ENCODE peak calls at places on chromosomes 6 and 20, in ten cellular contexts. C, D, O, X, K, B, H, S, W and G are unnamed samples.
A peak's percentile ranks its signal among the peaks of the same experiment; 100 is the strongest.

GRCh38 chr20:44412402-44413144 is 57.1 kb downstream of the HNF4A start:
- DNase-seq in C (no peak), D (no peak), O (no peak), X (no peak), K (no peak), B (no peak), H (no peak), S (no peak), W (no peak), G (no peak)

GRCh38 chr20:38073307-38074010 is 39.9 kb downstream of the RPRD1B start:
- DNase-seq in C (peak; percentile 75), D (peak; percentile 93), O (peak; percentile 76), X (peak; percentile 64), K (no peak), B (peak; percentile 78), H (peak; percentile 98), S (peak; percentile 99), W (peak; percentile 80), G (peak; percentile 60)

GRCh38 chr6:151494235-151494950 is 576 bp downstream of the CCDC170 start:
- DNase-seq in C (peak; percentile 53), D (peak; percentile 16), O (no peak), X (peak; percentile 61), K (no peak), B (peak; percentile 63), H (peak; percentile 48), S (peak; percentile 41), W (peak; percentile 55), G (peak; percentile 60)

GRCh38 chr6:158770533-158770932 is 48.6 kb downstream of the EZR start:
- DNase-seq in C (no peak), D (no peak), O (no peak), X (no peak), K (no peak), B (no peak), H (peak; percentile 22), S (no peak), W (no peak), G (no peak)

GRCh38 chr20:8190043-8190880 is 58.2 kb downstream of the PLCB1 start:
- DNase-seq in C (no peak), D (no peak), O (no peak), X (no peak), K (no peak), B (no peak), H (no peak), S (no peak), W (no peak), G (no peak)

GRCh38 chr6:387293-387694 is 4.3 kb upstream of the IRF4 start:
- DNase-seq in C (no peak), D (peak; percentile 28), O (no peak), X (no peak), K (no peak), B (peak; percentile 26), H (no peak), S (peak; percentile 68), W (no peak), G (no peak)

GRCh38 chr6:3610206-3610605 is 141.3 kb downstream of the PXDC1 start:
- DNase-seq in C (peak; percentile 61), D (peak; percentile 95), O (no peak), X (no peak), K (no peak), B (peak; percentile 76), H (peak; percentile 17), S (peak; percentile 33), W (peak; percentile 85), G (peak; percentile 67)

GRCh38 chr6:26199773-26200728 is 112.8 kb downstream of the HFE start:
- DNase-seq in C (peak; percentile 34), D (peak; percentile 41), O (peak; percentile 65), X (peak; percentile 62), K (no peak), B (no peak), H (no peak), S (peak; percentile 30), W (peak; percentile 72), G (peak; percentile 54)

GRCh38 chr6:134908906-134909516 is 40.9 kb downstream of the ALDH8A1 start:
- DNase-seq in C (peak; percentile 26), D (peak; percentile 84), O (peak; percentile 51), X (no peak), K (no peak), B (peak; percentile 100), H (peak; percentile 100), S (peak; percentile 98), W (peak; percentile 49), G (peak; percentile 59)

GRCh38 chr6:158836625-158837311 is 17.6 kb upstream of the EZR start:
- DNase-seq in C (no peak), D (no peak), O (no peak), X (no peak), K (no peak), B (no peak), H (no peak), S (no peak), W (no peak), G (no peak)

GRCh38 chr6:27814665-27815424 is 97.4 kb downstream of the OR2B2 start:
- DNase-seq in C (peak; percentile 95), D (peak; percentile 97), O (no peak), X (peak; percentile 88), K (peak; percentile 97), B (peak; percentile 92), H (peak; percentile 92), S (peak; percentile 99), W (peak; percentile 78), G (peak; percentile 87)

GRCh38 chr6:141877275-141877983 is 255.3 kb upstream of the GJE1 start:
- DNase-seq in C (no peak), D (no peak), O (no peak), X (no peak), K (no peak), B (no peak), H (no peak), S (peak; percentile 22), W (no peak), G (no peak)

GRCh38 chr6:169046483-169047192 is 207.0 kb downstream of the THBS2 start:
- DNase-seq in C (no peak), D (peak; percentile 27), O (no peak), X (no peak), K (no peak), B (peak; percentile 43), H (peak; percentile 36), S (peak; percentile 55), W (no peak), G (no peak)

GRCh38 chr6:101429845-101430244 is 36.3 kb downstream of the GRIK2 start:
- DNase-seq in C (no peak), D (no peak), O (no peak), X (no peak), K (no peak), B (no peak), H (no peak), S (no peak), W (no peak), G (no peak)

DNA sequence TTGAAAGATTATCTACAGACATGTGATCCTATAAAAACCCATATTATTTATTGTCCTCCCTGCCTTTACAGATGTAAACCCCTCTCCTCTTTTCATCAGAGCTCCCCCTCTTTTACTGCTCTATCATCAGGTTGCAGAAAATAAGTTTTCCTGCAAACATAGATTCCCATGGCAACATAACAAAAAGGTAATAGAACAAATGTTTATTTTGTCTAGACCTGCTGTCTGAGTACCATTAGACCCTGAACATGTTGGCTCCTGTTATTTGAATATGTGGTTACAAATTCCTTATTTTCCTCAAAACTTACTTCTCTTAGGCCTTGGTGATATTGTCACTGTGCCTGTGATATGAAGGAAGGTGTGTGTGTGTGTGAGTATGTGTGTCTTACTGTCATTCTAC is 11.5 kb downstream of the MAPK14 start:
- DNase-seq in C (no peak), D (no peak), O (no peak), X (no peak), K (no peak), B (peak; percentile 31), H (peak; percentile 10), S (no peak), W (no peak), G (no peak)
- H3K4me1 ChIP-seq in C (peaks cover 30% of the 10 kb centered on the region), D (no peaks in the 10 kb centered on the region), O (peaks cover 3% of the 10 kb centered on the region), X (peaks cover 5% of the 10 kb centered on the region), K (peaks cover 16% of the 10 kb centered on the region), B (peaks cover 22% of the 10 kb centered on the region), H (peaks cover 2% of the 10 kb centered on the region), S (peaks cover 2% of the 10 kb centered on the region), W (no peaks in the 10 kb centered on the region), G (peaks cover 20% of the 10 kb centered on the region)

GRCh38 chr20:676315-676937 is 824 bp upstream of the SCRT2 start:
- DNase-seq in C (peak; percentile 22), D (no peak), O (no peak), X (peak; percentile 50), K (no peak), B (no peak), H (no peak), S (no peak), W (no peak), G (no peak)

GRCh38 chr20:676967-677366 is 1.4 kb upstream of the SCRT2 start:
- DNase-seq in C (no peak), D (no peak), O (peak; percentile 48), X (no peak), K (no peak), B (no peak), H (no peak), S (no peak), W (no peak), G (no peak)

GRCh38 chr20:674936-675452 is 608 bp downstream of the SCRT2 start:
- DNase-seq in C (no peak), D (no peak), O (no peak), X (no peak), K (no peak), B (no peak), H (no peak), S (no peak), W (peak; percentile 2), G (no peak)

GRCh38 chr20:673606-674005 is 2.0 kb downstream of the SCRT2 start:
- DNase-seq in C (no peak), D (no peak), O (no peak), X (no peak), K (no peak), B (no peak), H (no peak), S (no peak), W (no peak), G (no peak)

GRCh38 chr20:675453-676314 is at the start of gene SCRT2:
- DNase-seq in C (peak; percentile 73), D (peak; percentile 83), O (peak; percentile 78), X (peak; percentile 95), K (no peak), B (peak; percentile 60), H (peak; percentile 41), S (peak; percentile 63), W (peak; percentile 32), G (peak; percentile 92)
- TF ChIP-seq EZH2 in C (no peak), D (peak; percentile 36), O (no peak), X (peak; percentile 78), K (no peak), B (no peak), H (peak; percentile 15), S (peak; percentile 48), W (peak; percentile 86), G (peak; percentile 54)

DNA sequence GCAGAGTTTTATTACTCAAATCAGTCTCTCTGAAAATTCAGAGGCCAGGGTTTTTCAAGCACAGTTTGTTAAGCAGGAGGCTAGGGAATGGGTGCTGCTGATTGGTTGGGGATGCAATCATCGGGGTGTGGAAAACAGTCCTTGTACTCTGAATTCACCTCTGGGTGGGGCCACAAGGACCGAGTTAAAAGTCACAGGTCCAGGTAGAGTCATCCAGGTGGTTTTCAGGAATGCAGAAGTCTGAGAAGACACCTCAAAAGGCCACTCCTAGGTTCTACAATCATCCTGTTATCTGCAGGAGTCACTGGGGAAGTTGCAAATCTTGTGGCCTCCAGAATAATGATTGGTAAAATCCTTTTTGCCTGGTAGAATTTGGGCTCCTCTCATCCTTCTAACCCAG is 371.2 kb upstream of the SULF2 start:
- DNase-seq in C (no peak), D (peak; percentile 23), O (no peak), X (no peak), K (no peak), B (peak; percentile 41), H (no peak), S (no peak), W (peak; percentile 64), G (no peak)
- H3K4me1 ChIP-seq in C (no peaks in the 10 kb centered on the region), D (peaks cover 19% of the 10 kb centered on the region), O (no peaks in the 10 kb centered on the region), X (peaks cover 9% of the 10 kb centered on the region), K (no peaks in the 10 kb centered on the region), B (peaks cover 6% of the 10 kb centered on the region), H (no peaks in the 10 kb centered on the region), S (no peaks in the 10 kb centered on the region), W (peaks cover 45% of the 10 kb centered on the region), G (no peaks in the 10 kb centered on the region)

GRCh38 chr6:2078888-2079287 is 166.5 kb downstream of the GMDS start:
- DNase-seq in C (no peak), D (no peak), O (no peak), X (no peak), K (peak; percentile 11), B (no peak), H (no peak), S (no peak), W (no peak), G (no peak)
- TF ChIP-seq EZH2 in C (no peak), D (no peak), O (no peak), X (no peak), K (no peak), B (no peak), H (no peak), S (no peak), W (no peak), G (no peak)